ENCODE peak calls at places on chromosomes 11 and 22, in seven cellular contexts. E is uterus, X is suprapubic skin, L is WERI-Rb-1, P is neural progenitor cell, V is NB4, Q is GM13977. B is an unnamed sample.
A peak's percentile ranks its signal among the peaks of the same experiment; 100 is the strongest.

GRCh38 chr11:68040121-68040956 is 1.5 kb downstream of the TCIRG1 start:
- DNase-seq in E (peak; percentile 75), X (peak; percentile 84), L (peak; percentile 75), P (peak; percentile 45), V (peak; percentile 94), Q (peak; percentile 90), B (peak; percentile 88)

GRCh38 chr11:128757886-128758612 is 64.2 kb downstream of the FLI1 start:
- DNase-seq in E (no peak), X (no peak), L (no peak), P (no peak), V (no peak), Q (peak; percentile 78), B (no peak)

GRCh38 chr22:49197986-49198704 is 629.5 kb downstream of the BRD1 start:
- DNase-seq in E (peak; percentile 3), X (peak; percentile 43), L (no peak), P (no peak), V (no peak), Q (no peak), B (peak; percentile 68)

GRCh38 chr11:120400564-120401364 is 64.6 kb downstream of the ARHGEF12 start:
- DNase-seq in E (peak; percentile 47), X (no peak), L (no peak), P (no peak), V (peak; percentile 71), Q (no peak), B (no peak)

GRCh38 chr11:128940156-128940555 is 2.5 kb downstream of the TP53AIP1 start:
- DNase-seq in E (no peak), X (no peak), L (no peak), P (no peak), V (no peak), Q (no peak), B (no peak)

GRCh38 chr11:73323464-73323863 is 15.4 kb downstream of the ARHGEF17 start:
- DNase-seq in E (peak; percentile 93), X (peak; percentile 87), L (no peak), P (peak; percentile 82), V (no peak), Q (no peak), B (no peak)

GRCh38 chr11:96306933-96307747 is 35.9 kb downstream of the MAML2 start:
- DNase-seq in E (peak; percentile 86), X (peak; percentile 94), L (no peak), P (peak; percentile 42), V (peak; percentile 19), Q (no peak), B (no peak)

GRCh38 chr11:108497317-108498045 is 703 bp downstream of the POGLUT3 start:
- DNase-seq in E (peak; percentile 96), X (peak; percentile 92), L (peak; percentile 90), P (peak; percentile 93), V (peak; percentile 97), Q (peak; percentile 75), B (peak; percentile 93)

GRCh38 chr11:14813506-14813905 is 78.5 kb downstream of the CYP2R1 start:
- DNase-seq in E (no peak), X (no peak), L (no peak), P (no peak), V (peak; percentile 79), Q (no peak), B (no peak)

GRCh38 chr22:32788884-32789624 is 12.5 kb upstream of the TIMP3 start:
- DNase-seq in E (no peak), X (no peak), L (no peak), P (no peak), V (no peak), Q (no peak), B (no peak)

GRCh38 chr11:70819022-70819421 is 420.7 kb downstream of the CTTN start:
- DNase-seq in E (no peak), X (no peak), L (no peak), P (no peak), V (no peak), Q (no peak), B (no peak)

GRCh38 chr11:96426356-96427103 is 36.7 kb downstream of the JRKL start:
- DNase-seq in E (no peak), X (no peak), L (no peak), P (peak; percentile 63), V (peak; percentile 70), Q (peak; percentile 29), B (no peak)

GRCh38 chr11:1501421-1502167 is 15.0 kb upstream of the MOB2 start:
- DNase-seq in E (no peak), X (peak; percentile 54), L (no peak), P (no peak), V (no peak), Q (no peak), B (peak; percentile 90)

GRCh38 chr11:126281666-126282175 is 1.2 kb upstream of the TIRAP start:
- DNase-seq in E (no peak), X (no peak), L (no peak), P (no peak), V (no peak), Q (no peak), B (no peak)

GRCh38 chr11:84905411-84905810 is 721.7 kb downstream of the DLG2 start:
- DNase-seq in E (no peak), X (no peak), L (no peak), P (no peak), V (no peak), Q (no peak), B (no peak)

GRCh38 chr11:76861490-76861953 is 804 bp downstream of the ACER3 start:
- DNase-seq in E (no peak), X (no peak), L (peak; percentile 29), P (peak; percentile 21), V (peak; percentile 33), Q (no peak), B (no peak)

GRCh38 chr11:44568706-44569473 is 3.4 kb downstream of the CD82 start:
- DNase-seq in E (peak; percentile 49), X (peak; percentile 84), L (no peak), P (no peak), V (peak; percentile 96), Q (peak; percentile 74), B (no peak)

GRCh38 chr11:6563121-6563619 is 40.2 kb downstream of the RRP8 start:
- DNase-seq in E (no peak), X (no peak), L (no peak), P (no peak), V (no peak), Q (no peak), B (no peak)

GRCh38 chr22:20674998-20675397 is 98.9 kb upstream of the SERPIND1 start:
- DNase-seq in E (no peak), X (no peak), L (no peak), P (no peak), V (no peak), Q (no peak), B (no peak)

GRCh38 chr22:45602004-45602733 is 69.5 kb upstream of the ATXN10 start:
- DNase-seq in E (no peak), X (no peak), L (no peak), P (no peak), V (no peak), Q (no peak), B (peak; percentile 52)

GRCh38 chr11:61679893-61680621 is at the start of gene DAGLA:
- DNase-seq in E (peak; percentile 52), X (peak; percentile 85), L (peak; percentile 61), P (peak; percentile 89), V (peak; percentile 72), Q (peak; percentile 96), B (no peak)

GRCh38 chr11:67613960-67614715 is 7.4 kb downstream of the NDUFV1 start:
- DNase-seq in E (peak; percentile 51), X (peak; percentile 85), L (peak; percentile 77), P (peak; percentile 87), V (peak; percentile 97), Q (peak; percentile 87), B (no peak)

GRCh38 chr11:58675344-58676155 is 53.1 kb downstream of the CNTF start:
- DNase-seq in E (peak; percentile 30), X (peak; percentile 81), L (peak; percentile 67), P (peak; percentile 76), V (peak; percentile 60), Q (peak; percentile 73), B (no peak)

GRCh38 chr11:94511932-94512781 is at the start of gene C11orf97:
- DNase-seq in E (peak; percentile 33), X (peak; percentile 62), L (peak; percentile 64), P (peak; percentile 90), V (peak; percentile 75), Q (peak; percentile 55), B (peak; percentile 65)

GRCh38 chr22:24580276-24580675 is 12.6 kb downstream of the LRRC75B start:
- DNase-seq in E (no peak), X (no peak), L (no peak), P (no peak), V (no peak), Q (no peak), B (no peak)

DNA sequence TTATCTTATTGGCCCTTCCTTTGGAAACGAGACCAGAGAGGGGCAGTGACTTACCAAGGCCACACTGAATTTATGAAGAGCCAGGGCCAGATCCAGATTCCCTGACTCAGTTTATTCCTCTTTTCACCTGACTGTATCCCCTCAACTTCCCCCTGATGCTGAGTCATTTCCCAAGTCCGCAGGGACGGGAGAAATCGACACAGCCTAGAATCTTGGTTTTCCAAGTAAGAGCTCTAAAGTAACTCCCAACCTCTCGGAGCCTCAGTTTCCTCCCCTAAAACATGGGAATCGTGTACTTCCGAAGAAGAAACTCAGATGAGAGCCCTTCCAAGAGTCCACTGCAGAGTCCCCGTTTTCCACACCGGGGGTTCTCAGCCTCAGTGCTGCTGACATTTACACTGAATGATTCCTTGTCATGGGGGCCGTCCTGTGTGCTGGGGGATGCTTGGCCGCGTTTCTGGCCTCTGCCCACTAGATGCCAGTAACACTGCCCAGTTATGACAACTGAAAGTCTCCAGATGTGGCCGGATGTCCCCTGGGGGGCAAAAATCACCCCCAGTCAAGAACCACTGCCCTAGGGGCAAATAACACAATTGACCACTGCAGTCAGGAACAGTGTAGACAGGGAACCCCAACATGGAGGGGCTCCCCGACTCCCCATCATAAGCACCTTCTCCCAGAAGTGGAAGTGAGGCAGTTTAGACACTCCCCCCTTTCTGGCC is 11.2 kb downstream of the MPST start:
- DNase-seq in E (no peak), X (no peak), L (no peak), P (no peak), V (peak; percentile 36), Q (no peak), B (no peak)
- TF ChIP-seq CTCF in E (no peak), X (no peak), L (peak; percentile 26), P (peak; percentile 35), V (peak; percentile 27), Q (no peak), B (peak; percentile 45)

DNA sequence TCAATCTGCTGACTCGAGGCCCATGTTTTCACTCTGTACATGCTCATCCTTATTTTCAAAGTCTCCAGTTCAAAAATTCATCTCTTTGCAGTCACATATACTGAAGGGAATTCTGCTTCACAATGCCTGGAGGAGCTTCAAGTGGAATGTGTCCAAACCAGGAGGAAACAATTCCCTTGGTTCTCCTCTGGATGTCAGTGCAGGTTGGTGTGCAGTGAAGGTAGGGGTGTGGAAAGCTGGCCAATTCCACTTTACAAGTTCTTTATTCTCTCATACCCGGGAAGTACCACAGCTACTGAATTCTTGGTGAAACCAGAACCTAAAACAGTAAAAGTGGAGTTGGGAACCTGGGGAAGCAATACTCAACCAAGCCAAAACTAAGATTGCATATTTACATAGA is 57.3 kb downstream of the BDNF start:
- DNase-seq in E (no peak), X (no peak), L (no peak), P (no peak), V (no peak), Q (no peak), B (no peak)
- TF ChIP-seq CTCF in E (no peak), X (no peak), L (no peak), P (peak; percentile 14), V (no peak), Q (no peak), B (no peak)

GRCh38 chr11:9060700-9061111 is 30.7 kb downstream of the SCUBE2 start:
- DNase-seq in E (no peak), X (no peak), L (no peak), P (peak; percentile 63), V (peak; percentile 51), Q (peak; percentile 79), B (no peak)
- TF ChIP-seq CTCF in E (no peak), X (no peak), L (peak; percentile 50), P (peak; percentile 59), V (peak; percentile 46), Q (peak; percentile 58), B (no peak)

GRCh38 chr22:21726650-21727049 is 8.9 kb downstream of the YPEL1 start:
- DNase-seq in E (no peak), X (no peak), L (peak; percentile 49), P (peak; percentile 81), V (peak; percentile 55), Q (peak; percentile 62), B (no peak)
- TF ChIP-seq CTCF in E (no peak), X (no peak), L (peak; percentile 62), P (peak; percentile 56), V (peak; percentile 33), Q (peak; percentile 59), B (peak; percentile 68)

B was measured in chondrocyte.